ENCODE peak calls at places on chromosomes 13 and 19, in nine cellular contexts. F, U, O, J, P, G, E, T and I are unnamed samples.

GRCh38 chr13:88288326-88288725 is 617.2 kb downstream of the SLITRK5 start:
- DNase-seq in O (no peak), F (no peak), E (no peak), J (no peak), P (no peak), G (no peak), U (no peak), T (no peak), I (no peak)

GRCh38 chr13:27257233-27257568 is 5.8 kb downstream of the RPL21 start:
- DNase-seq in E (no peak), G (no peak), F (no peak), U (no peak), T (peak; percentile 46), J (no peak), O (no peak), P (no peak), I (no peak)

GRCh38 chr19:50536662-50537305 is 23.1 kb upstream of the ASPDH start:
- DNase-seq in O (no peak), J (no peak), F (no peak), P (no peak), G (no peak), T (no peak), E (no peak), U (no peak), I (no peak)

GRCh38 chr19:39160523-39160861 is 34.9 kb downstream of the PAK4 start:
- DNase-seq in J (peak; percentile 78), O (no peak), P (no peak), T (no peak), F (no peak), G (no peak), E (peak; percentile 91), U (no peak), I (no peak)

GRCh38 chr19:5978606-5979552 is 939 bp upstream of the RANBP3 start:
- DNase-seq in O (no peak), F (no peak), T (peak; percentile 36), E (no peak), U (peak; percentile 67), J (no peak), G (no peak), P (no peak), I (no peak)

GRCh38 chr13:112711528-112712265 is 21.9 kb downstream of the ATP11A start:
- DNase-seq in T (peak; percentile 68), O (no peak), J (peak; percentile 97), E (peak; percentile 94), F (no peak), P (no peak), U (no peak), G (peak; percentile 37), I (peak; percentile 27)

GRCh38 chr13:98648141-98648540 is 71.2 kb upstream of the STK24 start:
- DNase-seq in G (no peak), O (no peak), P (no peak), E (no peak), U (no peak), J (no peak), T (no peak), F (no peak), I (no peak)

GRCh38 chr13:113002206-113002821 is 33.3 kb downstream of the MCF2L start:
- DNase-seq in E (no peak), F (no peak), U (no peak), P (no peak), O (peak; percentile 87), J (no peak), T (peak; percentile 70), G (peak; percentile 76), I (no peak)

GRCh38 chr19:29576043-29576442 is 30.0 kb upstream of the POP4 start:
- DNase-seq in F (no peak), P (no peak), T (no peak), O (no peak), G (no peak), J (no peak), E (no peak), U (peak; percentile 56), I (no peak)

GRCh38 chr13:106155411-106155810 is 380.1 kb downstream of the EFNB2 start:
- DNase-seq in G (no peak), J (peak; percentile 91), U (no peak), F (no peak), P (no peak), O (no peak), T (no peak), E (no peak), I (no peak)

GRCh38 chr13:24713022-24713421 is 32.8 kb downstream of the ATP12A start:
- DNase-seq in G (no peak), J (no peak), T (no peak), E (no peak), U (no peak), O (no peak), F (no peak), P (no peak), I (no peak)

GRCh38 chr13:33073338-33073737 is 57.1 kb downstream of the KL start:
- DNase-seq in E (no peak), T (no peak), O (peak; percentile 47), U (no peak), P (no peak), F (no peak), G (no peak), J (no peak), I (no peak)

GRCh38 chr19:6233827-6234511 is 45.8 kb downstream of the MLLT1 start:
- DNase-seq in E (no peak), U (no peak), F (no peak), T (no peak), G (peak; percentile 67), J (no peak), O (no peak), P (peak; percentile 77), I (no peak)

GRCh38 chr19:56633021-56633420 is 9.9 kb upstream of the SMIM17 start:
- DNase-seq in U (no peak), T (no peak), J (no peak), E (no peak), F (no peak), P (no peak), G (no peak), O (no peak), I (no peak)

GRCh38 chr19:23855676-23856075 is 59.0 kb upstream of the ZNF726 start:
- DNase-seq in T (peak; percentile 56), G (peak; percentile 10), F (no peak), U (no peak), E (no peak), J (no peak), O (no peak), P (no peak), I (no peak)

GRCh38 chr13:29676941-29677452 is 81.5 kb upstream of the SLC7A1 start:
- DNase-seq in P (no peak), T (peak; percentile 25), U (no peak), G (no peak), O (no peak), E (no peak), J (peak; percentile 90), F (no peak), I (no peak)

GRCh38 chr19:32652893-32653625 is 21.9 kb downstream of the ANKRD27 start:
- DNase-seq in T (no peak), O (peak; percentile 19), U (no peak), P (no peak), G (peak; percentile 45), J (peak; percentile 10), E (no peak), F (no peak), I (no peak)

GRCh38 chr13:113451951-113452421 is 1.3 kb downstream of the ADPRHL1 start:
- DNase-seq in O (no peak), T (no peak), E (peak; percentile 64), G (no peak), U (no peak), P (no peak), J (no peak), F (no peak), I (no peak)

GRCh38 chr13:51564671-51565070 is 19.6 kb upstream of the WDFY2 start:
- DNase-seq in E (no peak), T (no peak), F (no peak), P (no peak), O (no peak), U (no peak), J (no peak), G (no peak), I (no peak)

GRCh38 chr13:111652676-111653075 is 332.2 kb downstream of the TEX29 start:
- DNase-seq in J (no peak), U (no peak), O (no peak), G (no peak), T (no peak), E (no peak), F (no peak), P (no peak), I (no peak)

GRCh38 chr13:43730642-43731041 is 56.1 kb downstream of the ENOX1 start:
- DNase-seq in F (no peak), G (no peak), U (no peak), J (peak; percentile 78), O (no peak), E (no peak), T (peak; percentile 8), P (no peak), I (no peak)

GRCh38 chr19:2634960-2635359 is 67.5 kb downstream of the GNG7 start:
- DNase-seq in J (no peak), O (no peak), F (no peak), G (no peak), U (no peak), T (no peak), E (no peak), P (no peak), I (no peak)

GRCh38 chr13:97901716-97902115 is 51.8 kb upstream of the IPO5 start:
- DNase-seq in J (no peak), P (no peak), F (no peak), O (no peak), E (no peak), U (no peak), G (no peak), T (no peak), I (no peak)

GRCh38 chr13:96460571-96460970 is 370.7 kb downstream of the HS6ST3 start:
- DNase-seq in P (no peak), O (peak; percentile 69), T (no peak), U (no peak), F (no peak), J (peak; percentile 19), E (no peak), G (peak; percentile 72), I (no peak)

GRCh38 chr19:50794778-50795664 is 4.8 kb downstream of the ACP4 start:
- DNase-seq in P (peak; percentile 65), T (peak; percentile 84), J (peak; percentile 32), U (peak; percentile 84), O (no peak), F (no peak), G (peak; percentile 61), E (no peak), I (no peak)

GRCh38 chr13:98105929-98106336 is 37.0 kb upstream of the FARP1 start:
- DNase-seq in G (peak; percentile 41), E (no peak), J (no peak), P (no peak), O (no peak), U (no peak), T (peak; percentile 3), F (no peak), I (no peak)

GRCh38 chr13:60759499-60759898 is 362.5 kb downstream of the TDRD3 start:
- DNase-seq in G (no peak), U (no peak), T (no peak), F (no peak), J (peak; percentile 75), E (no peak), O (peak; percentile 32), P (no peak), I (no peak)

GRCh38 chr13:44734204-44734707 is 158.1 kb upstream of the TSC22D1 start:
- DNase-seq in E (no peak), F (no peak), P (no peak), T (no peak), J (peak; percentile 80), G (peak; percentile 44), U (no peak), O (no peak), I (no peak)

GRCh38 chr19:19619121-19619848 is 798 bp upstream of the PBX4 start:
- DNase-seq in J (no peak), F (no peak), G (no peak), T (peak; percentile 62), U (no peak), E (no peak), P (no peak), O (no peak), I (no peak)

GRCh38 chr13:31162151-31163008 is 676 bp upstream of the HSPH1 start:
- DNase-seq in U (peak; percentile 99), O (peak; percentile 87), J (peak; percentile 99), F (peak; percentile 99), T (peak; percentile 99), E (peak; percentile 99), G (peak; percentile 97), P (peak; percentile 95), I (peak; percentile 97)

GRCh38 chr19:19053508-19054314 is 10.1 kb upstream of the SLC25A42 start:
- DNase-seq in G (peak; percentile 79), O (peak; percentile 3), J (peak; percentile 45), U (peak; percentile 78), E (no peak), P (no peak), F (peak; percentile 68), T (peak; percentile 81), I (no peak)